ENCODE peak calls at places on chromosome 3, in six cellular contexts. V is substantia nigra, G is WERI-Rb-1, N is colonic mucosa, R is NCI-H1417 treated with DMSO at 0.1 percent for 48 hours, H is osteocyte. U is an unnamed sample.

GRCh38 chr3:5360453-5360852 is 172.9 kb downstream of the EDEM1 start:
- DNase-seq in V (no peak), G (no peak), N (no peak), R (no peak), H (no peak), U (no peak)

GRCh38 chr3:124063168-124063909 is 71.4 kb upstream of the ROPN1 start:
- DNase-seq in V (no peak), G (peak), N (no peak), R (no peak), H (no peak), U (no peak)

GRCh38 chr3:100427694-100428093 is 26.4 kb downstream of the LNP1 start:
- DNase-seq in V (no peak), G (no peak), N (no peak), R (no peak), H (no peak), U (no peak)

GRCh38 chr3:58222161-58222724 is 11.5 kb upstream of the DNASE1L3 start:
- DNase-seq in V (no peak), G (no peak), N (no peak), R (no peak), H (no peak), U (no peak)

GRCh38 chr3:136860541-136860940 is 1.5 kb upstream of the NCK1 start:
- DNase-seq in V (no peak), G (no peak), N (no peak), R (no peak), H (no peak), U (no peak)

GRCh38 chr3:97510795-97511194 is 253.8 kb upstream of the ARL6 start:
- DNase-seq in V (no peak), G (no peak), N (peak), R (no peak), H (no peak), U (no peak)

GRCh38 chr3:47984089-47984759 is 32.0 kb downstream of the MAP4 start:
- DNase-seq in V (no peak), G (no peak), N (no peak), R (no peak), H (peak), U (no peak)

GRCh38 chr3:20041197-20041780 is 1.0 kb downstream of the KAT2B start:
- DNase-seq in V (peak), G (peak), N (peak), R (no peak), H (peak), U (peak)

GRCh38 chr3:154684021-154684420 is 254.0 kb upstream of the GPR149 start:
- DNase-seq in V (no peak), G (no peak), N (no peak), R (no peak), H (no peak), U (no peak)

U was measured in tibial nerve.